ENCODE peak calls at places on chromosomes 3 and 15, in four cellular contexts. Q is astrocyte, Z is foreskin fibroblast, D is kidney. E is an unnamed sample.

GRCh38 chr15:101017935-101018849 is 99.0 kb downstream of the LRRK1 start:
- DNase-seq in Q (no peak), Z (no peak), D (peak), E (no peak)

GRCh38 chr3:172256101-172256687 is 192.1 kb downstream of the GHSR start:
- DNase-seq in Q (peak), Z (peak), D (no peak), E (no peak)

GRCh38 chr3:134885877-134886621 is 91.0 kb downstream of the EPHB1 start:
- DNase-seq in Q (peak), Z (peak), D (no peak), E (peak)

GRCh38 chr3:186534113-186534669 is 10.0 kb downstream of the CRYGS start:
- DNase-seq in Q (no peak), Z (no peak), D (no peak), E (peak)

GRCh38 chr3:172334743-172335142 is 113.5 kb downstream of the GHSR start:
- DNase-seq in Q (no peak), Z (no peak), D (no peak), E (no peak)

GRCh38 chr3:109806929-109807328 is 469.6 kb upstream of the DPPA4 start:
- DNase-seq in Q (peak), Z (peak), D (no peak), E (peak)

GRCh38 chr3:61629442-61629841 is 68.1 kb downstream of the PTPRG start:
- DNase-seq in Q (no peak), Z (no peak), D (no peak), E (no peak)

GRCh38 chr3:23778451-23778850 is 27.3 kb upstream of the UBE2E1 start:
- DNase-seq in Q (peak), Z (peak), D (no peak), E (no peak)

GRCh38 chr3:141445990-141446389 is 40.8 kb upstream of the RASA2 start:
- DNase-seq in Q (no peak), Z (no peak), D (no peak), E (no peak)

GRCh38 chr15:66163553-66163952 is 90.0 kb downstream of the MEGF11 start:
- DNase-seq in Q (no peak), Z (no peak), D (no peak), E (no peak)

DNA sequence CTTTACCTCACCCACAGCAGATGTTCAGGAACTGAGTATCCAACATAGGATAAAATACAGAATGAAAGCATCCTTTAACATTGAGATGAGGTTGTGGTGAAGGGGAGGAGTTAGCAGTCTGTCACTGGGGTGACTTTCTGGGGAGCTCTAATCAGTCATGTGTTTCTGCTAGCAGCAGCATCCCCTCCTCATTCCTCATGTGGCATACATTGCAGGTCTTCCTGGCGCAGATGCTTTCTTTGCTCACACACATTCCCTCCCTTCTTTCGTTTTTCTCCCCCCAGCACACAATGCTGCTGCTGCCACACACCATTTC is 134.9 kb downstream of the CACNA1D start:
- DNase-seq in Q (no peak), Z (no peak), D (no peak), E (no peak)
- H3K4me3 ChIP-seq in Q (no peak), Z (no peak), D (no peak), E (no peak)

GRCh38 chr15:73936181-73936580 is 9.9 kb downstream of the LOXL1 start:
- DNase-seq in Q (no peak), Z (no peak), D (peak), E (no peak)
- TF ChIP-seq CTCF in Q (no peak), Z (peak), D (peak), E (no peak)

DNA sequence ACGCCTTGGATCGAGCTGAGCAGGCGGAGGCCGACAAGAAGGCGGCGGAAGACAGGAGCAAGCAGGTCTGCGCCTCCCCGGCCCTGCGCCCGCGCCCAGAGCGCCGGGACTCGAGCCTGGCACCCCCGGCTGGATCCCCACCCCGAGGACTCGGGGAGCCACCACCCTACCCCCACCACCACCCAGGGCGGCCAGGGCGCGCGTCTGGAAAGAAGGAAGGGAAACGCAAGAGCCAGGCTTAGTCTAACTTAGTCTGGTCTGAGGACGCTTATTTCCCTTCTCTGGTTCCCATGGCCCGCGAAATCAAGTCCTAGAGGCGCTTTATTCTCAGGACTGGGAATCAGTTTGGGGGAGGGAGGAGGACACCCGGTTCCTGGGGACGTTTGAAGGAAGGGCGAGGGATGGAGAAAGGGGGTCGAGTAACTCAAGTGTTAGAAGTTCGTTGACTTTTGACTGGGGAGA is 363 bp downstream of the TPM1 start:
- DNase-seq in Q (no peak), Z (no peak), D (no peak), E (no peak)
- H3K4me3 ChIP-seq in Q (peak), Z (peak), D (peak), E (no peak)

GRCh38 chr15:77664428-77664827 is 31.7 kb upstream of the LINGO1 start:
- DNase-seq in Q (no peak), Z (no peak), D (no peak), E (no peak)

GRCh38 chr15:77656294-77656693 is 23.6 kb upstream of the LINGO1 start:
- DNase-seq in Q (no peak), Z (no peak), D (no peak), E (no peak)

GRCh38 chr15:77654975-77655374 is 22.3 kb upstream of the LINGO1 start:
- DNase-seq in Q (no peak), Z (no peak), D (no peak), E (no peak)

GRCh38 chr15:77657629-77658238 is 25.0 kb upstream of the LINGO1 start:
- DNase-seq in Q (no peak), Z (no peak), D (no peak), E (no peak)

DNA sequence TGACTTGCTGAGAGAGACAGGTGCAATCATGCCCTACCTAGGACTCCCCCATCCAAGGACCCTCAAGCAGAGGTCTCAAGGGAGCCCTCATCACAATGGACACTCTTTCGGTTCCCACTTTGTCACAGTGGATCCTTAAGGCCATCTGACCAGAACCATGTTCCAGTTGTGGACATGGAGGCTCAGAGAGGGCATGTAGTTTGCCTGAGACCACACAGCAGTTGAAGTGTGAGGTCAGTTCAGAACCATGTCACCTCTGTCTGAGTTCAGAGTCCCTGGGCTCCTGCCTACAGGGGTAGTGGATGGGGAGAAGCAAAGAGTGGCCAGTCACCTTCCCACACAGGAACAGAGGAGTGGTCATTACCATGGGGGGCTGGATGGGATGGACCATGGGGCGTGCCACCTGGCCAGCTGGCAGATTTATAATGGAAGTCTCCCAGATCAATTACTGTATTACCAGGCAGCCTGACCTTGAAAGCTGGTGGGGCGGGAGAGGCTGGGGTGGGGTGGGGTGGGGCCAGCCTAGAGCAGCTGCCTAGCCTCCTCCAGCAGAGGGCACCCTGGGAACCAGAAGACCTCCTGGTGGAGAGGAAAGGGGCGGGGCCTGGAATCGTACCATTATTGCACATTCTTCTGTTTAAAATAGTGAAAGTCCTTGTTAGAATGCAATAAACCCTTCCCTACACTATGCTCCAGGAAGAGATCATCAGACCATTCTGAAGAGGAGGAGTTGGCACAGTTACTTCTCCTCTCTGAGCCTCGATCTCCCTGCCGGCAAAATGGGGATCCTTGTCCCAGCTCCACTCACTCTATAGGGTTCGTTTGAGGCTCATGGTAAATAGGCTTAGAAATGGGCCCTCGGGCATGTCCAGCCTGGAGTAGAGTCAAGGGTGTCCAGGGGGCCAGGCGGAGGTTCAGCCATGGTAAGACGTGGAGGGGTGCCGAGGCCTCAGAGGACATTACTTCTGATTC is 26.9 kb upstream of the LINGO1 start:
- DNase-seq in Q (peak), Z (peak), D (no peak), E (peak)
- TF ChIP-seq CTCF in Q (no peak), Z (peak), D (peak), E (peak)

GRCh38 chr15:58472821-58473581 is 41.2 kb downstream of the LIPC start:
- DNase-seq in Q (peak), Z (no peak), D (no peak), E (peak)
- H3K4me3 ChIP-seq in Q (no peak), Z (no peak), D (no peak), E (peak)

DNA sequence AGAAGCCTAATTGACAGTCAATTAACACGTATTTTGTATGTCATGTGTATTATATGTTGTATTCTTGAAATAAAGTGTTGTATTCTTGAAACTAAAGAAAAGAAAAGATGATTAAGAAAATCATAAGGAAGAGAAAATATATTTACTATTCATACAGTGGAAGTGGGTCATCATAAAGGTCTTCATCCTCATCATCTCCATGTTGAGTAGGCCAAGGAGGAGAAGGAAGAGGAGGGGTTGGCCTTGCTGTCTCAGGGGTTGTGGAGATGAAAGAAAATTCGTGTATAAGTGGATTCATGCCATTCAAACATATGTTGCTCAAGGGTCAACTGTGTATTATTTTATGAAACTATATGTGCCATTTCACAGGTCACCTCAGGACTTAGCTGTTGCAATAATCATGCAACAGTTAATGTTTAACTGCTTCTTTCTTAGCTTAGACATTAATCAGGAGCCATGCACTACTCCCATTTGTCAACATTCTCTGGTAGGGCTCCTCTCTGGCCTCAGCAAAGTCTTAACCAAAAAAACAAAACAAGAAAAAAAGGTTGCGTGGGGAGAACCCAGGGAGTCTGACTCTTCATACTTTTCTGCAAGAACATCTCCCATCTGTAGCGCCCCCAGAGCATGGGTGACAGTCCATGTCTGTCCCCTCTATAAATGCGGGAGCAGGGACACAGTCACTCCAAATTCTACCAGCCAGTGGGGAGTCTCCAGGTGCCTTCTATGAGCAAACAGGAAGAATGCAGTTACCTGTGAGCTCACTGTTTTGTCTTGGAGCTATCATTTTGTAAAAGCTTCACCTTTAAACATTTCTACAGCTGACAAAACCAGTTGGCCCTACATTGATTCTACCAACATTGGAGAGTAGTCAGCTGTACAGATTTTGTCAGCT is 19.9 kb upstream of the LRRC2 start:
- DNase-seq in Q (no peak), Z (no peak), D (no peak), E (no peak)
- TF ChIP-seq CTCF in Q (no peak), Z (no peak), D (no peak), E (no peak)